ENCODE peak calls at places on chromosome 11, in six cellular contexts. B is naive thymus-derived CD4-positive, alpha-beta T cell; Y is pancreas; H is AG09309; Z is RCC 7860; T is hippocampal formation. E is an unnamed sample.

GRCh38 chr11:95119361-95120060 is 29.9 kb downstream of the ENDOD1 start:
- DNase-seq in Z (no peak), B (no peak), Y (no peak), H (no peak), T (no peak), E (no peak)

GRCh38 chr11:77124488-77124887 is 3.6 kb upstream of the MYO7A start:
- DNase-seq in Y (no peak), H (no peak), B (no peak), T (no peak), Z (no peak), E (no peak)

GRCh38 chr11:37503411-37504065 is 905.5 kb upstream of the RAG2 start:
- DNase-seq in Z (no peak), Y (no peak), T (no peak), H (no peak), B (no peak), E (no peak)

GRCh38 chr11:72786305-72787261 is 7.3 kb downstream of the STARD10 start:
- DNase-seq in H (no peak), Y (no peak), T (no peak), B (no peak), Z (no peak), E (peak; percentile 81)

GRCh38 chr11:68839054-68839865 is 2.5 kb downstream of the CPT1A start:
- DNase-seq in H (peak; percentile 76), Y (peak; percentile 98), T (peak; percentile 81), B (peak; percentile 93), Z (peak; percentile 70), E (peak; percentile 98)

GRCh38 chr11:65442952-65443351 is 20.4 kb downstream of the NEAT1 start:
- DNase-seq in H (no peak), T (no peak), Z (no peak), B (no peak), Y (no peak), E (no peak)

GRCh38 chr11:17898782-17899181 is 114.1 kb downstream of the SERGEF start:
- DNase-seq in T (no peak), B (no peak), H (no peak), Y (no peak), Z (no peak), E (no peak)

GRCh38 chr11:13448876-13449275 is 14.1 kb downstream of the BTBD10 start:
- DNase-seq in Z (no peak), T (no peak), H (no peak), B (no peak), Y (no peak), E (no peak)

GRCh38 chr11:128496684-128497056 is 90.7 kb downstream of the ETS1 start:
- DNase-seq in B (no peak), H (no peak), T (no peak), Y (no peak), Z (no peak), E (no peak)

GRCh38 chr11:58060939-58061672 is 30.4 kb downstream of the OR6Q1 start:
- DNase-seq in Z (peak; percentile 88), T (no peak), B (no peak), H (no peak), Y (no peak), E (no peak)

GRCh38 chr11:132589802-132590201 is 942.5 kb downstream of the OPCML start:
- DNase-seq in H (no peak), Z (no peak), B (no peak), Y (no peak), T (no peak), E (no peak)

GRCh38 chr11:131866535-131867400 is 496.4 kb downstream of the NTM start:
- DNase-seq in T (no peak), Y (no peak), Z (no peak), H (no peak), B (no peak), E (no peak)

GRCh38 chr11:119810478-119811232 is 81.7 kb upstream of the NECTIN1 start:
- DNase-seq in H (no peak), B (no peak), Y (no peak), T (no peak), Z (no peak), E (no peak)

GRCh38 chr11:96145163-96145585 is 197.8 kb downstream of the MAML2 start:
- DNase-seq in H (peak; percentile 74), B (no peak), Z (no peak), Y (no peak), T (no peak), E (no peak)

GRCh38 chr11:19953909-19954308 is 206.4 kb downstream of the DBX1 start:
- DNase-seq in B (no peak), Y (peak; percentile 46), H (peak; percentile 79), T (peak; percentile 77), Z (peak; percentile 60), E (no peak)

GRCh38 chr11:74212533-74212932 is 41.4 kb downstream of the PPME1 start:
- DNase-seq in Z (no peak), B (no peak), Y (no peak), T (no peak), H (no peak), E (no peak)

GRCh38 chr11:103035656-103036434 is 56.1 kb downstream of the DCUN1D5 start:
- DNase-seq in B (peak; percentile 64), H (peak; percentile 81), T (peak; percentile 14), Z (peak; percentile 72), Y (peak; percentile 41), E (no peak)

GRCh38 chr11:18005376-18006129 is 7.3 kb downstream of the SERGEF start:
- DNase-seq in Z (peak; percentile 16), T (no peak), Y (no peak), B (no peak), H (no peak), E (no peak)

GRCh38 chr11:847876-848275 is 5.2 kb downstream of the TSPAN4 start:
- DNase-seq in B (no peak), H (no peak), Z (no peak), T (no peak), Y (no peak), E (no peak)

GRCh38 chr11:47924184-47924671 is 56.1 kb upstream of the PTPRJ start:
- DNase-seq in B (no peak), H (no peak), T (no peak), Z (peak; percentile 87), Y (peak; percentile 92), E (no peak)

GRCh38 chr11:76185931-76186401 is 20.3 kb downstream of the WNT11 start:
- DNase-seq in Z (no peak), T (no peak), Y (no peak), H (no peak), B (no peak), E (no peak)

GRCh38 chr11:121657191-121657590 is 204.4 kb upstream of the SORL1-AS1 start:
- DNase-seq in H (no peak), Z (no peak), Y (no peak), B (no peak), T (no peak), E (no peak)

GRCh38 chr11:12415567-12415966 is 38.2 kb downstream of the PARVA start:
- DNase-seq in Z (no peak), H (no peak), T (no peak), B (no peak), Y (no peak), E (no peak)

GRCh38 chr11:2748814-2749554 is 49.2 kb upstream of the KCNQ1OT1 start:
- DNase-seq in H (no peak), B (no peak), Z (no peak), T (no peak), Y (no peak), E (no peak)

GRCh38 chr11:2725367-2726300 is 25.8 kb upstream of the KCNQ1OT1 start:
- DNase-seq in B (no peak), Z (no peak), Y (peak; percentile 39), H (no peak), T (no peak), E (no peak)

GRCh38 chr11:10742460-10743208 is 8.4 kb upstream of the CTR9 start:
- DNase-seq in Z (peak; percentile 57), Y (no peak), B (no peak), H (peak; percentile 66), T (no peak), E (no peak)